ENCODE peak calls at places on chromosomes 13 and 19, in nine cellular contexts. One of them, this sample, is unnamed.

GRCh38 chr19:6482343-6482686 is 728 bp upstream of the DENND1C start:
- DNase-seq in retinal pigment epithelial cell: no peak
- DNase-seq in thyroid gland: no peak
- DNase-seq in adrenal gland: no peak
- DNase-seq in testis: no peak
- DNase-seq in tibial artery: no peak
- DNase-seq in coronary artery: no peak
- DNase-seq in cardiac fibroblast: no peak
- DNase-seq in cardiac muscle cell: no peak
- DNase-seq in this sample: no peak

GRCh38 chr13:45472171-45472705 is 7.5 kb downstream of the COG3 start:
- DNase-seq in retinal pigment epithelial cell: no peak
- DNase-seq in thyroid gland: no peak
- DNase-seq in adrenal gland: no peak
- DNase-seq in testis: no peak
- DNase-seq in tibial artery: no peak
- DNase-seq in coronary artery: no peak
- DNase-seq in cardiac fibroblast: peak
- DNase-seq in cardiac muscle cell: no peak
- DNase-seq in this sample: no peak

GRCh38 chr13:61463027-61463426 is 47.4 kb upstream of the PCDH20 start:
- DNase-seq in retinal pigment epithelial cell: no peak
- DNase-seq in thyroid gland: no peak
- DNase-seq in adrenal gland: no peak
- DNase-seq in testis: no peak
- DNase-seq in tibial artery: no peak
- DNase-seq in coronary artery: no peak
- DNase-seq in cardiac fibroblast: no peak
- DNase-seq in cardiac muscle cell: no peak
- DNase-seq in this sample: no peak

GRCh38 chr19:18304194-18304495 is 18.7 kb downstream of the LSM4 start:
- DNase-seq in retinal pigment epithelial cell: no peak
- DNase-seq in thyroid gland: no peak
- DNase-seq in adrenal gland: peak
- DNase-seq in testis: no peak
- DNase-seq in tibial artery: no peak
- DNase-seq in coronary artery: no peak
- DNase-seq in cardiac fibroblast: no peak
- DNase-seq in cardiac muscle cell: no peak
- DNase-seq in this sample: no peak

GRCh38 chr19:18654469-18654868 is 17.6 kb downstream of the KLHL26 start:
- DNase-seq in retinal pigment epithelial cell: no peak
- DNase-seq in thyroid gland: no peak
- DNase-seq in adrenal gland: no peak
- DNase-seq in testis: no peak
- DNase-seq in tibial artery: no peak
- DNase-seq in coronary artery: no peak
- DNase-seq in cardiac fibroblast: no peak
- DNase-seq in cardiac muscle cell: no peak
- DNase-seq in this sample: no peak

GRCh38 chr19:11200931-11201330 is 3.6 kb upstream of the KANK2 start:
- DNase-seq in retinal pigment epithelial cell: no peak
- DNase-seq in thyroid gland: no peak
- DNase-seq in adrenal gland: no peak
- DNase-seq in testis: no peak
- DNase-seq in tibial artery: no peak
- DNase-seq in coronary artery: no peak
- DNase-seq in cardiac fibroblast: no peak
- DNase-seq in cardiac muscle cell: no peak
- DNase-seq in this sample: no peak

GRCh38 chr19:32651729-32652140 is 23.2 kb downstream of the ANKRD27 start:
- DNase-seq in retinal pigment epithelial cell: peak
- DNase-seq in thyroid gland: peak
- DNase-seq in adrenal gland: no peak
- DNase-seq in testis: no peak
- DNase-seq in tibial artery: no peak
- DNase-seq in coronary artery: no peak
- DNase-seq in cardiac fibroblast: no peak
- DNase-seq in cardiac muscle cell: peak
- DNase-seq in this sample: no peak

GRCh38 chr13:27662738-27663470 is 41.2 kb downstream of the POLR1D start:
- DNase-seq in retinal pigment epithelial cell: no peak
- DNase-seq in thyroid gland: no peak
- DNase-seq in adrenal gland: no peak
- DNase-seq in testis: no peak
- DNase-seq in tibial artery: no peak
- DNase-seq in coronary artery: no peak
- DNase-seq in cardiac fibroblast: no peak
- DNase-seq in cardiac muscle cell: no peak
- DNase-seq in this sample: no peak

GRCh38 chr13:33827152-33827551 is 9.2 kb downstream of the RFC3 start:
- DNase-seq in retinal pigment epithelial cell: no peak
- DNase-seq in thyroid gland: no peak
- DNase-seq in adrenal gland: no peak
- DNase-seq in testis: no peak
- DNase-seq in tibial artery: no peak
- DNase-seq in coronary artery: no peak
- DNase-seq in cardiac fibroblast: no peak
- DNase-seq in cardiac muscle cell: no peak
- DNase-seq in this sample: no peak

GRCh38 chr13:22940090-22940710 is 240.6 kb upstream of the SGCG start:
- DNase-seq in retinal pigment epithelial cell: no peak
- DNase-seq in thyroid gland: no peak
- DNase-seq in adrenal gland: no peak
- DNase-seq in testis: no peak
- DNase-seq in tibial artery: no peak
- DNase-seq in coronary artery: no peak
- DNase-seq in cardiac fibroblast: no peak
- DNase-seq in cardiac muscle cell: no peak
- DNase-seq in this sample: peak

GRCh38 chr19:38285567-38285966 is 18.5 kb upstream of the C19orf33 start:
- DNase-seq in retinal pigment epithelial cell: no peak
- DNase-seq in thyroid gland: no peak
- DNase-seq in adrenal gland: no peak
- DNase-seq in testis: no peak
- DNase-seq in tibial artery: no peak
- DNase-seq in coronary artery: no peak
- DNase-seq in cardiac fibroblast: peak
- DNase-seq in cardiac muscle cell: no peak
- DNase-seq in this sample: no peak

GRCh38 chr13:74574964-74575728 is 440.9 kb upstream of the KLF12 start:
- DNase-seq in retinal pigment epithelial cell: no peak
- DNase-seq in thyroid gland: no peak
- DNase-seq in adrenal gland: no peak
- DNase-seq in testis: no peak
- DNase-seq in tibial artery: no peak
- DNase-seq in coronary artery: no peak
- DNase-seq in cardiac fibroblast: peak
- DNase-seq in cardiac muscle cell: peak
- DNase-seq in this sample: no peak

GRCh38 chr13:74571811-74572210 is 437.6 kb upstream of the KLF12 start:
- DNase-seq in retinal pigment epithelial cell: no peak
- DNase-seq in thyroid gland: no peak
- DNase-seq in adrenal gland: no peak
- DNase-seq in testis: no peak
- DNase-seq in tibial artery: no peak
- DNase-seq in coronary artery: no peak
- DNase-seq in cardiac fibroblast: no peak
- DNase-seq in cardiac muscle cell: no peak
- DNase-seq in this sample: no peak

GRCh38 chr13:74570834-74571233 is 436.6 kb upstream of the KLF12 start:
- DNase-seq in retinal pigment epithelial cell: no peak
- DNase-seq in thyroid gland: no peak
- DNase-seq in adrenal gland: no peak
- DNase-seq in testis: no peak
- DNase-seq in tibial artery: no peak
- DNase-seq in coronary artery: no peak
- DNase-seq in cardiac fibroblast: peak
- DNase-seq in cardiac muscle cell: peak
- DNase-seq in this sample: no peak

GRCh38 chr13:74575729-74576125 is 441.5 kb upstream of the KLF12 start:
- DNase-seq in retinal pigment epithelial cell: no peak
- DNase-seq in thyroid gland: peak
- DNase-seq in adrenal gland: peak
- DNase-seq in testis: peak
- DNase-seq in tibial artery: peak
- DNase-seq in coronary artery: peak
- DNase-seq in cardiac fibroblast: peak
- DNase-seq in cardiac muscle cell: peak
- DNase-seq in this sample: peak

GRCh38 chr13:74573654-74574053 is 439.4 kb upstream of the KLF12 start:
- DNase-seq in retinal pigment epithelial cell: no peak
- DNase-seq in thyroid gland: no peak
- DNase-seq in adrenal gland: peak
- DNase-seq in testis: peak
- DNase-seq in tibial artery: no peak
- DNase-seq in coronary artery: no peak
- DNase-seq in cardiac fibroblast: peak
- DNase-seq in cardiac muscle cell: peak
- DNase-seq in this sample: no peak
- TF ChIP-seq CTCF in retinal pigment epithelial cell: peak
- TF ChIP-seq CTCF in thyroid gland: no peak
- TF ChIP-seq CTCF in adrenal gland: peak
- TF ChIP-seq CTCF in testis: no peak
- TF ChIP-seq CTCF in tibial artery: no peak
- TF ChIP-seq CTCF in coronary artery: no peak
- TF ChIP-seq CTCF in cardiac fibroblast: peak
- TF ChIP-seq CTCF in cardiac muscle cell: no peak
- TF ChIP-seq CTCF in this sample: peak

DNA sequence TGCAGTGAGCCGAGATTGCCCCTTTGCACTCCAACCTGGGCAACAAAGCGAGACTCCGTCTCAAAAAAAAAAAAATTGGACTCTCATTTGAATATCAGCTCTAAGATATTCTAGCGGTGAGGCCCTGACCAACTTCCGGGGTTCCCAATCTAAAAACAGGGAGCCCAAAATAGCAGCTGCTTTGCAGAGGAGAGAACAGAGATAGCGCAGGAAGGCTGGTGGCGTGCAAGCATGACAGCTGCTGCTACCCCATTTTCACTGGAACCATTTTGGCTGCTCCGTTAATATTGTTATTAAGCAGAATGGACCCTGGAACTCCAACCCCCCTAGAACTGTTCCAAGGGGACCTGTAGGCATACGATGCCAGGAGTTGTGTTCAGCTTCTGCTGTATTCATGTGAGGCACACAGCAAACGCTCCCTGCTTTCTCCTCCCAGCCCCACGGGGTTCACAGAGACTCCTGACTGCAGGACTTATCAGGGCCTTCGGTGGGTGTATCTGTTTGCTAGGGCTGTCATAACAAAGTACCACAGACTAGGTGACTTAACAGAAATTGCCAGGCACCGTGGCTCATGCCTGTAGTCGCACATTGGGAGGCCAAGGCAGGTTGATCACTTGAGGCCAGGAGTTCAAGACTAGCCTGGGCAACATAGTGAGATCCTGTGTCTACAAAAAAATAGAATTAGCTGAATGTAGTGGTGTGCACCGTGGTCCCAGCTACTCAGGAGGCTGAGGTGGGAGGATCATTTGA is 11.5 kb downstream of the STXBP2 start:
- DNase-seq in retinal pigment epithelial cell: no peak
- DNase-seq in thyroid gland: no peak
- DNase-seq in adrenal gland: no peak
- DNase-seq in testis: no peak
- DNase-seq in tibial artery: no peak
- DNase-seq in coronary artery: no peak
- DNase-seq in cardiac fibroblast: no peak
- DNase-seq in cardiac muscle cell: no peak
- DNase-seq in this sample: no peak
- TF ChIP-seq CTCF in retinal pigment epithelial cell: no peak
- TF ChIP-seq CTCF in thyroid gland: no peak
- TF ChIP-seq CTCF in adrenal gland: no peak
- TF ChIP-seq CTCF in testis: no peak
- TF ChIP-seq CTCF in tibial artery: no peak
- TF ChIP-seq CTCF in coronary artery: no peak
- TF ChIP-seq CTCF in cardiac fibroblast: no peak
- TF ChIP-seq CTCF in cardiac muscle cell: no peak
- TF ChIP-seq CTCF in this sample: no peak

DNA sequence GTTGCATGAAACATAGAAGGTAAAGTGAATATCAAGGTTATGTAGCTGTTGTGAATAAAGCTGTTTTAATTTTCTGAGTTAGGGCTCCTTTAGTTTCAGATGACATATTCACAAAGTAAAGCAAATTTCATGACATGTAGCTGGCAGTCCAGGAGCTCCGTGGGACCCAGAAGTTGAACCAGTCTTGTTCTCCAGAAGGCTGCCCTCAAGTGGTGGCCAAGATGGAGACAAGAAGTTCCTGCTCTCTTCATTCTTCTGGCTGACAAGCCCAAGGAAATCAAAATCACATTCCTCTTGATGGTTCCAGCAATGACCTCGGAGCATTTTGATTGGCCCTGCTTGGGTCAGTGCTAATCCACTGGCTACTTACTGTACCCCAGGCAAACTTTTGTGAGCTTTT is 128.7 kb downstream of the LIG4 start:
- DNase-seq in retinal pigment epithelial cell: no peak
- DNase-seq in thyroid gland: no peak
- DNase-seq in adrenal gland: no peak
- DNase-seq in testis: peak
- DNase-seq in tibial artery: no peak
- DNase-seq in coronary artery: no peak
- DNase-seq in cardiac fibroblast: no peak
- DNase-seq in cardiac muscle cell: no peak
- DNase-seq in this sample: no peak
- TF ChIP-seq CTCF in retinal pigment epithelial cell: peak
- TF ChIP-seq CTCF in thyroid gland: no peak
- TF ChIP-seq CTCF in adrenal gland: no peak
- TF ChIP-seq CTCF in testis: no peak
- TF ChIP-seq CTCF in tibial artery: no peak
- TF ChIP-seq CTCF in coronary artery: no peak
- TF ChIP-seq CTCF in cardiac fibroblast: no peak
- TF ChIP-seq CTCF in cardiac muscle cell: no peak
- TF ChIP-seq CTCF in this sample: peak

DNA sequence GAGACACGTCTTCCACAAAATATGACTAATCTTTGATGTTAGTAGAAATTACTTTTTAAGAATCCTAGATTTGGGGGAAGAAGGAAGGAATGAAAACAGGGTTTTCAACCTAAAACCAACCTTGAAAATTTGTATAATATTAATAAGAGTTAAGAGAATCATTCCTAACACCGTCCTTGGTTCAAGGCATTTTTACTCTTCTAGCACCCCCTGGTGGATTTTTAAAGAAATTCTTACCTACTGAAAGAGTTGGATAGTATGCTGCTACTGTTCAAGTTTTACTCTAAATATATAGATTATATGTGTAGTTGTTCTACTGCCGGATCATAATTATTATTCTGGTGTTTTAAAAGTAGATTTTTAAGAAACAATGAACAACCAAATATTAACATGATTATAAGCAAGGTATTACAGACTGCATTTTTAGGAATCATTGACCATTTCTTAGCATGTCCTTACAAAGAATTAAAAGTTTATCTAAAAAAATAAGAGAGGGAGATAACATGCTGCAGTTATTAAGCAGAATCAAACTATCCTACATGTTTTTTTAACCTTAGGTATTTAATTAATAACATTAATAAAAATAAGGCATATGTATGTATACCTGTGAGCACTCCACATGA is 7.4 kb upstream of the SLITRK6 start:
- DNase-seq in retinal pigment epithelial cell: no peak
- DNase-seq in thyroid gland: no peak
- DNase-seq in adrenal gland: no peak
- DNase-seq in testis: no peak
- DNase-seq in tibial artery: no peak
- DNase-seq in coronary artery: no peak
- DNase-seq in cardiac fibroblast: peak
- DNase-seq in cardiac muscle cell: peak
- DNase-seq in this sample: no peak
- TF ChIP-seq CTCF in retinal pigment epithelial cell: peak
- TF ChIP-seq CTCF in thyroid gland: peak
- TF ChIP-seq CTCF in adrenal gland: peak
- TF ChIP-seq CTCF in testis: peak
- TF ChIP-seq CTCF in tibial artery: peak
- TF ChIP-seq CTCF in coronary artery: peak
- TF ChIP-seq CTCF in cardiac fibroblast: peak
- TF ChIP-seq CTCF in cardiac muscle cell: peak
- TF ChIP-seq CTCF in this sample: peak